ENCODE peak calls at places on chromosomes 5 and 9, in four cellular contexts. One of them, this sample, is unnamed.

GRCh38 chr9:38022995-38023394 is 46.0 kb downstream of the SHB start:
- DNase-seq in HepG2: no peak
- DNase-seq in K562: no peak
- DNase-seq in GM12878: no peak
- DNase-seq in this sample: no peak

GRCh38 chr9:89524888-89525385 is 27.0 kb upstream of the SEMA4D start:
- DNase-seq in K562: no peak
- DNase-seq in GM12878: no peak
- DNase-seq in HepG2: no peak
- DNase-seq in this sample: no peak

GRCh38 chr9:20407013-20407412 is 215.3 kb downstream of the MLLT3 start:
- DNase-seq in GM12878: no peak
- DNase-seq in HepG2: no peak
- DNase-seq in K562: no peak
- DNase-seq in this sample: no peak

GRCh38 chr5:180498378-180498777 is 4.2 kb downstream of the CNOT6 start:
- DNase-seq in HepG2: no peak
- DNase-seq in K562: no peak
- DNase-seq in GM12878: no peak
- DNase-seq in this sample: no peak

GRCh38 chr9:25542319-25542718 is 135.9 kb downstream of the TUSC1 start:
- DNase-seq in HepG2: no peak
- DNase-seq in K562: no peak
- DNase-seq in GM12878: no peak
- DNase-seq in this sample: no peak

GRCh38 chr5:103436112-103436511 is 126.5 kb downstream of the NUDT12 start:
- DNase-seq in K562: no peak
- DNase-seq in HepG2: no peak
- DNase-seq in GM12878: no peak
- DNase-seq in this sample: no peak

GRCh38 chr9:28064241-28064640 is 491.0 kb upstream of the C9orf72 start:
- DNase-seq in K562: no peak
- DNase-seq in HepG2: no peak
- DNase-seq in GM12878: no peak
- DNase-seq in this sample: no peak

GRCh38 chr5:6780802-6781391 is 67.7 kb downstream of the TENT4A start:
- DNase-seq in K562: peak
- DNase-seq in HepG2: peak
- DNase-seq in GM12878: no peak
- DNase-seq in this sample: no peak

GRCh38 chr5:17190799-17191391 is 26.5 kb upstream of the BASP1 start:
- DNase-seq in K562: no peak
- DNase-seq in HepG2: no peak
- DNase-seq in GM12878: no peak
- DNase-seq in this sample: no peak

GRCh38 chr5:77210091-77211012 is at the start of gene PDE8B:
- DNase-seq in K562: no peak
- DNase-seq in GM12878: no peak
- DNase-seq in HepG2: no peak
- DNase-seq in this sample: peak

GRCh38 chr5:61089351-61089750 is 72.9 kb downstream of the SMIM15 start:
- DNase-seq in GM12878: no peak
- DNase-seq in K562: no peak
- DNase-seq in HepG2: no peak
- DNase-seq in this sample: no peak

GRCh38 chr5:6190838-6191237 is 187.5 kb downstream of the MED10 start:
- DNase-seq in K562: no peak
- DNase-seq in GM12878: no peak
- DNase-seq in HepG2: no peak
- DNase-seq in this sample: peak

GRCh38 chr5:144135113-144135762 is 35.2 kb downstream of the YIPF5 start:
- DNase-seq in HepG2: no peak
- DNase-seq in K562: no peak
- DNase-seq in GM12878: no peak
- DNase-seq in this sample: no peak

GRCh38 chr9:104091708-104092107 is 2.4 kb upstream of the SMC2 start:
- DNase-seq in HepG2: peak
- DNase-seq in GM12878: no peak
- DNase-seq in K562: no peak
- DNase-seq in this sample: no peak

GRCh38 chr9:127118597-127119318 is 3.7 kb downstream of the ANGPTL2 start:
- DNase-seq in GM12878: peak
- DNase-seq in HepG2: no peak
- DNase-seq in K562: no peak
- DNase-seq in this sample: no peak

GRCh38 chr5:149265559-149265958 is 6.1 kb upstream of the AFAP1L1 start:
- DNase-seq in K562: peak
- DNase-seq in GM12878: no peak
- DNase-seq in HepG2: no peak
- DNase-seq in this sample: no peak

GRCh38 chr9:111099199-111100005 is 61.1 kb upstream of the LPAR1 start:
- DNase-seq in K562: no peak
- DNase-seq in GM12878: no peak
- DNase-seq in HepG2: no peak
- DNase-seq in this sample: peak

GRCh38 chr5:134741052-134741451 is 2.7 kb downstream of the CAMLG start:
- DNase-seq in K562: no peak
- DNase-seq in HepG2: no peak
- DNase-seq in GM12878: no peak
- DNase-seq in this sample: no peak

GRCh38 chr5:164256954-164257353 is 751.5 kb downstream of the MAT2B start:
- DNase-seq in GM12878: no peak
- DNase-seq in K562: no peak
- DNase-seq in HepG2: no peak
- DNase-seq in this sample: no peak

DNA sequence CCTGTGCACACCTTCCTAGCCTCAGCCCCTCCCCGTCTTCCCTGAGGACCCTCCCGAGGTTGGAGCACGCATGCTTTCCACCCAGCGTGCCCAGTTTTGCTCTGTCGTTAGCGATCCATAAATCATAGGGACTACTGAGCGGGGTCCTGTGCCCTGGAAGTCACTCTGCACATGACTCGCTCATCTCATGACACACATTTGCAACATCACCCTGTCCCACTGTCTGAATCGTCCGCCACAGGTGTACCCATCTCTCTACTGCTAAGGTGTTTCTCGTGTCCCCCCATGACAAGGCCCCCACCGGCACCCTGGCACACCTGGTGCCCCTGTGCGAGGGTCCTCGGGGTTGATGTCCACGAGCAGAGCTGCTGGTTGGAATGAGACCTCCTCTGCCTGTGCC is 69.0 kb upstream of the BARHL1 start:
- DNase-seq in K562: no peak
- DNase-seq in GM12878: no peak
- DNase-seq in HepG2: no peak
- DNase-seq in this sample: no peak
- TF ChIP-seq CREM in K562: no peak
- TF ChIP-seq CREM in GM12878: no peak
- TF ChIP-seq CREM in HepG2: no peak
- TF ChIP-seq CREM in this sample: no peak

DNA sequence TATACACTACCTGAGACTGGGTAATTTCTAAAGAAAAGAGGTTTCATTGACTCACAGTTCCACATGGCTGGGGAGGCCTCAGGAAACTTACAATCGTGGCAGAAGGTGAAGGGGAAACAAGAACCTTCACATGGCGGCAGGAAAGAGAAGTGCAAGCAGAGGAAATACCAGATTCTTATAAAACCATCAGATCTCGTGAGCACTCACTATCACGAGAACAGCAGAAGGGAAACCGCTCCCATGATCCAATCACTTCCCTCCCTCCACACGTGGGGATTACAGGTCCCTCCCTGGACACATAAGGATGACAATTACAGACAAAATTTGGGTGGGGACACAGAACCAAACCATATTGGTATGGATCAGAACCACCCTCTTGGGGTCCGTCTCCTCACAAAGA is 44.2 kb upstream of the SPIN1 start:
- DNase-seq in HepG2: no peak
- DNase-seq in K562: no peak
- DNase-seq in GM12878: no peak
- DNase-seq in this sample: no peak
- TF ChIP-seq CREM in HepG2: no peak
- TF ChIP-seq CREM in K562: no peak
- TF ChIP-seq CREM in GM12878: no peak
- TF ChIP-seq CREM in this sample: no peak

DNA sequence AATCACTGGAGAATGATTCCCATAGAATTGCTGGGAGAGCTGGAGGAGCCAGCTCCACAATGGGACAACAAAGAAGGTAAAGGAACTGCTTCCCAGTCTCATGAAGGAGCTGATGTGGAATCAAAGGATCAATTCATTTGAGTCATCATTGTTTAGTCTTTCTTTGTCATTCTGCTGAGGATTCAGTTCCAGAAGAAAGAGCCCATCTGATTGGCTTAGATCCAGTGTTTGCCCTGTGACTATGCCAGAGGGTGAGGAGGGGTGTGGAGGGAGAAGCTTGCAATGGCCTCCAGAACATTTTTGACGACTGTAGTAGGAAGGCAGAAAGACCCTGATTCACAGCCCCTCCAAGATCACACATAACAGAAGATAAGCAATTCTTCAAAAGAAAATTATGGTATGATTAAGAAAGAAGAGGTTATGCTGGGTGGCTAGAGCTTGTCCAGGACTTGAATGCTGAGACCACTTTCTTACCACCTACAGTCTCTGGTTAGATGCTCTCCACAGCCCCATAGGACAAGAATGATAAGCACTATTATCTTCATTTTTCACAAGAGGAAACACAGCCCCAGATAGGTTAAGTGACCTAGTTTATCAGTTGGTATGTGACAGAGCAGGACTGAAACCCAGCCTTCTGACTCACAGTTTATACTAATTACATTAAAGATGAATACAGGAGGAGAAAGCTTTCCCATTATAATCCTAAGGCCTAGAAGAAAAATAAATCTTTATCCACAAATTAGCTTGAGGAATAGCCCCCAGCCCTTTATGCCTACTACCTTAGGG is 363.1 kb downstream of the PRELID2 start:
- DNase-seq in K562: no peak
- DNase-seq in GM12878: no peak
- DNase-seq in HepG2: no peak
- DNase-seq in this sample: no peak
- TF ChIP-seq CREM in K562: no peak
- TF ChIP-seq CREM in GM12878: no peak
- TF ChIP-seq CREM in HepG2: no peak
- TF ChIP-seq CREM in this sample: no peak

DNA sequence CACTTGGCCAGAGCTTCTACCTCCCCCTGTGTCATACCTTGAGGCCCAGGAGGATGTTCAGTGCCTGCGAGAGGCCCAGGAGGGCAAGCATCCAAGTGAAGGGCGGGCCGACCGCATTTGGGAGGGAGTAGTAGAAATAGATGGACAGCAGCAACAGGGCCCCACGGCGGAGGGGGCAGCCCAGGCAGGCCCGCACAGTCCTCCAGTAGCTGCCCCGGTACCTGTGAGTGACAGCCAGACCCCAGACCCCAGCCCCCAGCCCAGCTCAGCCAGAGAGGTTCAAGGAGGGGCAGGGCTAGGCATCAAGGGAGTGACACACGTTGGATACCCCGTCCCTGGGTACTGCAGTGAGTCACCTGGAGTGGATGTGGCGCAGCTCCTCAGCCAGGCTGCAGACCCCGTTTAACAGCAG is 1.4 kb downstream of the STING1 start:
- DNase-seq in HepG2: no peak
- DNase-seq in GM12878: no peak
- DNase-seq in K562: peak
- DNase-seq in this sample: no peak
- TF ChIP-seq CREM in HepG2: no peak
- TF ChIP-seq CREM in GM12878: no peak
- TF ChIP-seq CREM in K562: no peak
- TF ChIP-seq CREM in this sample: no peak

GRCh38 chr9:112545237-112545636 is 58.6 kb downstream of the KIAA1958 start:
- DNase-seq in GM12878: no peak
- DNase-seq in K562: no peak
- DNase-seq in HepG2: no peak
- DNase-seq in this sample: no peak
- TF ChIP-seq CREM in GM12878: no peak
- TF ChIP-seq CREM in K562: no peak
- TF ChIP-seq CREM in HepG2: no peak
- TF ChIP-seq CREM in this sample: no peak

DNA sequence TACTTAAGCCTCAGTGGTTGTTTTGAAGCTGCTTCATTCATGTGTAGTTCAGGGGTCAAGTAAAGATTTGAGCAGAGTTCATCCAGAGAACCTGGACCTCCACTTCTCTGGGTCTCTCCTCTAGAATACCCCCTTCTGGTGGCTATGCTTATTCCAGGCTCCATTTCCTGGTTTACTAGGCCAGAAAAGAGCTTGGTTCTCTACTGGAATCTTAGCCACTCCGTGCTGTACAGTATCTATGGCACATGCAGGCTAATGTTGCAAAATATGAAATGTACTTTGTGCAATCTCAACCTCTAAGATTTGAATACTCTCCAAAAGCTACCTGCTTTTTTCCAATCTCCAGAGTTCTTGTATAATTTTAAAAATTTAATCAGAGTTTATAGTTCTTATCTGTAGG is 17.4 kb upstream of the ZCCHC9 start:
- DNase-seq in K562: no peak
- DNase-seq in GM12878: no peak
- DNase-seq in HepG2: no peak
- DNase-seq in this sample: no peak
- TF ChIP-seq CREM in K562: no peak
- TF ChIP-seq CREM in GM12878: no peak
- TF ChIP-seq CREM in HepG2: no peak
- TF ChIP-seq CREM in this sample: no peak

GRCh38 chr5:116358015-116358523 is 216.6 kb downstream of the SEMA6A start:
- DNase-seq in HepG2: no peak
- DNase-seq in K562: no peak
- DNase-seq in GM12878: no peak
- DNase-seq in this sample: no peak

GRCh38 chr5:116358911-116359418 is 215.7 kb downstream of the SEMA6A start:
- DNase-seq in GM12878: peak
- DNase-seq in HepG2: no peak
- DNase-seq in K562: no peak
- DNase-seq in this sample: no peak

GRCh38 chr5:116361171-116361967 is 213.3 kb downstream of the SEMA6A start:
- DNase-seq in HepG2: no peak
- DNase-seq in GM12878: no peak
- DNase-seq in K562: no peak
- DNase-seq in this sample: peak

GRCh38 chr5:116360008-116360853 is 214.4 kb downstream of the SEMA6A start:
- DNase-seq in GM12878: no peak
- DNase-seq in K562: no peak
- DNase-seq in HepG2: no peak
- DNase-seq in this sample: no peak

GRCh38 chr5:116359575-116359974 is 215.0 kb downstream of the SEMA6A start:
- DNase-seq in GM12878: no peak
- DNase-seq in HepG2: no peak
- DNase-seq in K562: no peak
- DNase-seq in this sample: no peak
- TF ChIP-seq CREM in GM12878: no peak
- TF ChIP-seq CREM in HepG2: no peak
- TF ChIP-seq CREM in K562: no peak
- TF ChIP-seq CREM in this sample: no peak

DNA sequence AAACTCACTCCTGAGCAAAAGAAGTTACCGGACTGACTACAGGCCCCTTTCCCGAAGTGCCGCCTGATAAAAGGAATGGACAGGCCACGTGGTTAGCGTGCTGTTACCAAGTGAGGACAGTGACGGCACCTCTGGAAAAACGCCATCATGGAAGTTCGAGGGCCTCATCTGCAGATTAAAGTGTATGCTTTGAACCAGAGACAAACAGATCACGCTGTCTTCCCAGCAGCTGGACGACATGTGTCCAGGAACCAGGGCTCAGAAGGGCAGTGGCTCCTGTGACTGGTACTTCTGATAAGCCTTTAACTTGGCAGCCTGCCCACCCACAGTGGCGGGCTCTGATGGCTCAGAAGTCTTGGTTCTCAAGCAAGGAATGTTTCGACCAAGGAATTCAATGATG is 14.5 kb upstream of the BRD3OS start:
- DNase-seq in HepG2: peak
- DNase-seq in K562: no peak
- DNase-seq in GM12878: no peak
- DNase-seq in this sample: no peak
- TF ChIP-seq CREM in HepG2: no peak
- TF ChIP-seq CREM in K562: no peak
- TF ChIP-seq CREM in GM12878: no peak
- TF ChIP-seq CREM in this sample: no peak

This sample was measured in WTC11.